ENCODE peak calls at places on chromosome 1, in seven cellular contexts. One of them, this sample, is unnamed.

GRCh38 chr1:240435996-240436566 is 175.9 kb downstream of the GREM2 start:
- DNase-seq in psoas muscle: no peak
- DNase-seq in ovary: no peak
- DNase-seq in right lobe of liver: no peak
- DNase-seq in endothelial cell of umbilical vein: no peak
- DNase-seq in kidney: no peak
- DNase-seq in left ventricle myocardium inferior: no peak
- DNase-seq in this sample: no peak

GRCh38 chr1:163174524-163175437 is 27.9 kb downstream of the RGS5 start:
- DNase-seq in psoas muscle: peak
- DNase-seq in ovary: peak
- DNase-seq in right lobe of liver: peak
- DNase-seq in endothelial cell of umbilical vein: peak
- DNase-seq in kidney: peak
- DNase-seq in left ventricle myocardium inferior: peak
- DNase-seq in this sample: peak

GRCh38 chr1:244768186-244768585 is 67.3 kb upstream of the COX20 start:
- DNase-seq in psoas muscle: no peak
- DNase-seq in ovary: no peak
- DNase-seq in right lobe of liver: no peak
- DNase-seq in endothelial cell of umbilical vein: no peak
- DNase-seq in kidney: no peak
- DNase-seq in left ventricle myocardium inferior: no peak
- DNase-seq in this sample: no peak

GRCh38 chr1:43062527-43063080 is 103.9 kb upstream of the SLC2A1 start:
- DNase-seq in psoas muscle: no peak
- DNase-seq in ovary: no peak
- DNase-seq in right lobe of liver: no peak
- DNase-seq in endothelial cell of umbilical vein: no peak
- DNase-seq in kidney: no peak
- DNase-seq in left ventricle myocardium inferior: no peak
- DNase-seq in this sample: no peak

GRCh38 chr1:174623640-174624039 is 175.9 kb downstream of the GPR52 start:
- DNase-seq in psoas muscle: no peak
- DNase-seq in ovary: no peak
- DNase-seq in right lobe of liver: no peak
- DNase-seq in endothelial cell of umbilical vein: no peak
- DNase-seq in kidney: no peak
- DNase-seq in left ventricle myocardium inferior: no peak
- DNase-seq in this sample: no peak

GRCh38 chr1:68231627-68232303 is 558 bp downstream of the WLS start:
- DNase-seq in psoas muscle: peak
- DNase-seq in ovary: peak
- DNase-seq in right lobe of liver: peak
- DNase-seq in endothelial cell of umbilical vein: peak
- DNase-seq in kidney: peak
- DNase-seq in left ventricle myocardium inferior: peak
- DNase-seq in this sample: peak

GRCh38 chr1:47763456-47764171 is 233.6 kb downstream of the TRABD2B start:
- DNase-seq in psoas muscle: no peak
- DNase-seq in ovary: no peak
- DNase-seq in right lobe of liver: peak
- DNase-seq in endothelial cell of umbilical vein: no peak
- DNase-seq in kidney: peak
- DNase-seq in left ventricle myocardium inferior: no peak
- DNase-seq in this sample: no peak

GRCh38 chr1:168845083-168845650 is 116.2 kb upstream of the DPT start:
- DNase-seq in psoas muscle: no peak
- DNase-seq in ovary: no peak
- DNase-seq in right lobe of liver: no peak
- DNase-seq in endothelial cell of umbilical vein: no peak
- DNase-seq in kidney: no peak
- DNase-seq in left ventricle myocardium inferior: no peak
- DNase-seq in this sample: no peak

GRCh38 chr1:1173793-1174415 is at the start of gene TTLL10:
- DNase-seq in psoas muscle: peak
- DNase-seq in ovary: no peak
- DNase-seq in right lobe of liver: peak
- DNase-seq in endothelial cell of umbilical vein: no peak
- DNase-seq in kidney: peak
- DNase-seq in left ventricle myocardium inferior: peak
- DNase-seq in this sample: no peak

GRCh38 chr1:61230523-61230922 is 148.2 kb downstream of the NFIA start:
- DNase-seq in psoas muscle: no peak
- DNase-seq in ovary: no peak
- DNase-seq in right lobe of liver: no peak
- DNase-seq in endothelial cell of umbilical vein: no peak
- DNase-seq in kidney: no peak
- DNase-seq in left ventricle myocardium inferior: no peak
- DNase-seq in this sample: no peak

GRCh38 chr1:222798111-222798510 is 16.7 kb upstream of the DISP1 start:
- DNase-seq in psoas muscle: no peak
- DNase-seq in ovary: no peak
- DNase-seq in right lobe of liver: no peak
- DNase-seq in endothelial cell of umbilical vein: peak
- DNase-seq in kidney: no peak
- DNase-seq in left ventricle myocardium inferior: no peak
- DNase-seq in this sample: no peak

GRCh38 chr1:118337346-118337745 is 152.3 kb upstream of the SPAG17 start:
- DNase-seq in psoas muscle: no peak
- DNase-seq in ovary: no peak
- DNase-seq in right lobe of liver: no peak
- DNase-seq in endothelial cell of umbilical vein: no peak
- DNase-seq in kidney: no peak
- DNase-seq in left ventricle myocardium inferior: no peak
- DNase-seq in this sample: no peak

GRCh38 chr1:225899044-225899925 is 10.3 kb upstream of the LEFTY1 start:
- DNase-seq in psoas muscle: peak
- DNase-seq in ovary: no peak
- DNase-seq in right lobe of liver: peak
- DNase-seq in endothelial cell of umbilical vein: no peak
- DNase-seq in kidney: no peak
- DNase-seq in left ventricle myocardium inferior: no peak
- DNase-seq in this sample: no peak

GRCh38 chr1:17635811-17636210 is 96.3 kb downstream of the ARHGEF10L start:
- DNase-seq in psoas muscle: no peak
- DNase-seq in ovary: no peak
- DNase-seq in right lobe of liver: no peak
- DNase-seq in endothelial cell of umbilical vein: no peak
- DNase-seq in kidney: no peak
- DNase-seq in left ventricle myocardium inferior: peak
- DNase-seq in this sample: no peak

GRCh38 chr1:76901158-76901767 is 34.0 kb downstream of the ST6GALNAC5 start:
- DNase-seq in psoas muscle: no peak
- DNase-seq in ovary: peak
- DNase-seq in right lobe of liver: no peak
- DNase-seq in endothelial cell of umbilical vein: peak
- DNase-seq in kidney: no peak
- DNase-seq in left ventricle myocardium inferior: no peak
- DNase-seq in this sample: no peak

GRCh38 chr1:29290414-29290980 is 54.2 kb downstream of the PTPRU start:
- DNase-seq in psoas muscle: no peak
- DNase-seq in ovary: no peak
- DNase-seq in right lobe of liver: no peak
- DNase-seq in endothelial cell of umbilical vein: no peak
- DNase-seq in kidney: no peak
- DNase-seq in left ventricle myocardium inferior: no peak
- DNase-seq in this sample: no peak

GRCh38 chr1:240705584-240705983 is 93.6 kb upstream of the GREM2 start:
- DNase-seq in psoas muscle: no peak
- DNase-seq in ovary: no peak
- DNase-seq in right lobe of liver: no peak
- DNase-seq in endothelial cell of umbilical vein: no peak
- DNase-seq in kidney: no peak
- DNase-seq in left ventricle myocardium inferior: no peak
- DNase-seq in this sample: no peak

GRCh38 chr1:51666463-51666862 is 49.6 kb downstream of the OSBPL9 start:
- DNase-seq in psoas muscle: no peak
- DNase-seq in ovary: no peak
- DNase-seq in right lobe of liver: no peak
- DNase-seq in endothelial cell of umbilical vein: no peak
- DNase-seq in kidney: no peak
- DNase-seq in left ventricle myocardium inferior: no peak
- DNase-seq in this sample: no peak

GRCh38 chr1:247576514-247576913 is 11.6 kb upstream of the OR2G2 start:
- DNase-seq in psoas muscle: no peak
- DNase-seq in ovary: no peak
- DNase-seq in right lobe of liver: no peak
- DNase-seq in endothelial cell of umbilical vein: no peak
- DNase-seq in kidney: no peak
- DNase-seq in left ventricle myocardium inferior: no peak
- DNase-seq in this sample: no peak

GRCh38 chr1:94856004-94856403 is 35.8 kb downstream of the SLC44A3 start:
- DNase-seq in psoas muscle: no peak
- DNase-seq in ovary: no peak
- DNase-seq in right lobe of liver: no peak
- DNase-seq in endothelial cell of umbilical vein: no peak
- DNase-seq in kidney: no peak
- DNase-seq in left ventricle myocardium inferior: no peak
- DNase-seq in this sample: no peak

GRCh38 chr1:8989821-8990220 is 36.4 kb downstream of the SLC2A7 start:
- DNase-seq in psoas muscle: no peak
- DNase-seq in ovary: no peak
- DNase-seq in right lobe of liver: no peak
- DNase-seq in endothelial cell of umbilical vein: no peak
- DNase-seq in kidney: peak
- DNase-seq in left ventricle myocardium inferior: no peak
- DNase-seq in this sample: no peak
- H3K27ac ChIP-seq in psoas muscle: no peak
- H3K27ac ChIP-seq in ovary: no peak
- H3K27ac ChIP-seq in right lobe of liver: no peak
- H3K27ac ChIP-seq in endothelial cell of umbilical vein: no peak
- H3K27ac ChIP-seq in kidney: no peak
- H3K27ac ChIP-seq in left ventricle myocardium inferior: no peak
- H3K27ac ChIP-seq in this sample: no peak

GRCh38 chr1:153355445-153356071 is 2.1 kb upstream of the S100A9 start:
- DNase-seq in psoas muscle: peak
- DNase-seq in ovary: no peak
- DNase-seq in right lobe of liver: peak
- DNase-seq in endothelial cell of umbilical vein: peak
- DNase-seq in kidney: no peak
- DNase-seq in left ventricle myocardium inferior: peak
- DNase-seq in this sample: peak
- TF ChIP-seq CTCF in psoas muscle: peak
- TF ChIP-seq CTCF in ovary: no peak
- TF ChIP-seq CTCF in right lobe of liver: peak
- TF ChIP-seq CTCF in endothelial cell of umbilical vein: peak
- TF ChIP-seq CTCF in kidney: peak
- TF ChIP-seq CTCF in left ventricle myocardium inferior: peak
- TF ChIP-seq CTCF in this sample: no peak

DNA sequence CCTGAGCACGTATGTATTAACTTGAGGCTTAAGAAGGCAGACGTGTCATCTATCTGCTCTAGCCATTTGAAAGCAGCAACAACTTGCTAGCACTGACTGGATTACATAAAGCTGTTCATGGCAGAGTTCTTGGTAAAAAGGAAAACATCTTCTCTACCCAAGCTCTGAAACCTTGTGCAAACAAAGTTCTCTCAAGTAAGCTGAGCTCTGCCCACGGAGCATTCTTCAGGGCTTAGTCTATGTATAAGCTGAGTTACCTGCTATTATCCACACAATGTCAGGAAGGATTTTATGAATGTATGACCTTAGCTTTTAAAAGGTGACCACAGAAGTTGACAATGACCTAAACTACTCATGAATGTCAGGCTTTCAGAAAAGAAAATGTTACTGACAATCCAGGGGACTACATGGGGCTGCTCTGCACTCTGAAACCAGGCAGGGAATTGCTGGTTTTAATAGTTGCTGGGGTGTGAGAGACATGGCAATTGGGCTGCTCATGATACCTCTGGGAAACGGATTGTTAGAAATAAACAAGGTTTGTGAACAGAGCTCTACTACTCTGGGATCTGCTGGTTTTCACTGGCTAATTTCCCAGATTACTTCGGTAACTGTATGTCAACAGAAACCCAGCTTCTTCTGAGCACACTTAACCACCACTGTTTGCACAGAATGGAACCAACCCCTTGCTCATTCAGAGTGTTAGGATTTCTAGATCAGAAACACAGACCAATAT is 29.6 kb upstream of the CCN1 start:
- DNase-seq in psoas muscle: no peak
- DNase-seq in ovary: no peak
- DNase-seq in right lobe of liver: no peak
- DNase-seq in endothelial cell of umbilical vein: peak
- DNase-seq in kidney: no peak
- DNase-seq in left ventricle myocardium inferior: no peak
- DNase-seq in this sample: no peak
- H3K27ac ChIP-seq in psoas muscle: peak
- H3K27ac ChIP-seq in ovary: no peak
- H3K27ac ChIP-seq in right lobe of liver: no peak
- H3K27ac ChIP-seq in endothelial cell of umbilical vein: no peak
- H3K27ac ChIP-seq in kidney: no peak
- H3K27ac ChIP-seq in left ventricle myocardium inferior: no peak
- H3K27ac ChIP-seq in this sample: peak

GRCh38 chr1:150281758-150282557 is at the start of gene CIART:
- DNase-seq in psoas muscle: peak
- DNase-seq in ovary: peak
- DNase-seq in right lobe of liver: peak
- DNase-seq in endothelial cell of umbilical vein: peak
- DNase-seq in kidney: peak
- DNase-seq in left ventricle myocardium inferior: peak
- DNase-seq in this sample: peak
- TF ChIP-seq CTCF in psoas muscle: no peak
- TF ChIP-seq CTCF in ovary: peak
- TF ChIP-seq CTCF in right lobe of liver: no peak
- TF ChIP-seq CTCF in endothelial cell of umbilical vein: no peak
- TF ChIP-seq CTCF in kidney: no peak
- TF ChIP-seq CTCF in left ventricle myocardium inferior: no peak
- TF ChIP-seq CTCF in this sample: no peak

DNA sequence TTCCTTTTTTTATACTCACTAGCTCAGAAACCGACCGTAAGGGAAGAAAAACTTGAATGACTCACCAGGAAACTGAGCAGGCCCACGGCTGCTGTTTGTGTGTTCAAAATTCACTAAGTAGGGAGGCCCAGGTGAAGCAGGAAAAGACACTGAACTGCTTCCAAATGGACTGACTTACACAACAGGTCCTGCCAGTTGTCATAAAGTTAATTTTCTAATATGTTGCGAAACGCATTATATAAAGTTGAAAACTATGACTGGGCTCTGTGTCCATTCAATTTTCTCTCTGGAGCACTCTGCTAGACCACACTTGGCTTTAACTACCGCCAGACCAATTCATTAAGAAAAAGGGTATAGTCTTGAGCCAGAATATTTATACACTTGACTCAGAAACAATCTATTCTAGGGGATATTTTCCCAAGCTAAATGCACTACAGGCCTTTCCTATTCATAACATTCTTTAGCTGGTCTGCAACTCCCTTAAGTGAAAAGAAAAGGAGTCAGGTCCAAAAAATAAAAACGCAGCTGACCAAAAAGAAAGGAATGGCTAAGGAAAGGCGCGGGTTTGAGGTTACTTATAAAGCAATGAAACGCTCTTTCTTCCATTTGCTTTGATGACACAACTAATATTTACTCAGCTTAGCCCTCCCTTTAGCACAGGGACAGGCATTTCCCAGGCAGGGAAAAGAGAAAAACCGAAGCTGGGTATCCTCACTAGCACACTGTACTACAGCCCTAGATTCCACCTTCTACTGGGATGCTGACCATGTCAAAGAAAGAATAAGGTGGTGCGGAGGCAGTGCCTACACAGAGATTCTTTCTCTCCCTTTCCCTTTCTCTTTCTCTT is 306.3 kb upstream of the ESRRG start:
- DNase-seq in psoas muscle: no peak
- DNase-seq in ovary: no peak
- DNase-seq in right lobe of liver: no peak
- DNase-seq in endothelial cell of umbilical vein: no peak
- DNase-seq in kidney: no peak
- DNase-seq in left ventricle myocardium inferior: no peak
- DNase-seq in this sample: no peak
- H3K27ac ChIP-seq in psoas muscle: no peak
- H3K27ac ChIP-seq in ovary: no peak
- H3K27ac ChIP-seq in right lobe of liver: no peak
- H3K27ac ChIP-seq in endothelial cell of umbilical vein: no peak
- H3K27ac ChIP-seq in kidney: peak
- H3K27ac ChIP-seq in left ventricle myocardium inferior: no peak
- H3K27ac ChIP-seq in this sample: peak